ENCODE peak calls at places on chromosomes 3 and 15, in seven cellular contexts. W is GM12865, S is neural crest cell, M is fibroblast of lung, K is foreskin fibroblast, R is AG04450, I is left ventricle myocardium inferior. X is an unnamed sample.

GRCh38 chr3:119237299-119237698 is 3.4 kb downstream of the B4GALT4 start:
- DNase-seq in W (no peak), S (no peak), M (no peak), K (no peak), R (no peak), I (no peak), X (no peak)

GRCh38 chr3:45988804-45989203 is 6.8 kb downstream of the FYCO1 start:
- DNase-seq in W (no peak), S (no peak), M (peak), K (peak), R (no peak), I (no peak), X (no peak)

GRCh38 chr3:140391041-140391440 is 286.8 kb upstream of the TRIM42 start:
- DNase-seq in W (no peak), S (no peak), M (no peak), K (no peak), R (no peak), I (no peak), X (no peak)

GRCh38 chr15:79185199-79185598 is 94.6 kb upstream of the RASGRF1 start:
- DNase-seq in W (peak), S (peak), M (no peak), K (no peak), R (no peak), I (no peak), X (no peak)

GRCh38 chr3:153438275-153438674 is 276.2 kb downstream of the RAP2B start:
- DNase-seq in W (no peak), S (no peak), M (no peak), K (no peak), R (no peak), I (no peak), X (no peak)

GRCh38 chr3:175146258-175146657 is 287.1 kb downstream of the NAALADL2 start:
- DNase-seq in W (no peak), S (no peak), M (peak), K (peak), R (peak), I (no peak), X (no peak)

GRCh38 chr15:81859737-81860516 is 185.9 kb downstream of the MEX3B start:
- DNase-seq in W (no peak), S (no peak), M (no peak), K (no peak), R (no peak), I (no peak), X (no peak)

GRCh38 chr15:66839511-66840112 is 137.6 kb downstream of the SMAD6 start:
- DNase-seq in W (no peak), S (no peak), M (peak), K (no peak), R (no peak), I (no peak), X (no peak)

GRCh38 chr15:67779160-67780111 is 45.9 kb upstream of the SKOR1 start:
- DNase-seq in W (no peak), S (no peak), M (no peak), K (no peak), R (no peak), I (no peak), X (no peak)

GRCh38 chr3:69775751-69776150 is 36.5 kb downstream of the MITF start:
- DNase-seq in W (no peak), S (no peak), M (no peak), K (no peak), R (no peak), I (no peak), X (no peak)

GRCh38 chr3:36444909-36445308 is 64.6 kb downstream of the STAC start:
- DNase-seq in W (no peak), S (no peak), M (no peak), K (peak), R (no peak), I (no peak), X (no peak)

GRCh38 chr15:53539878-53540277 is 219.6 kb downstream of the WDR72 start:
- DNase-seq in W (no peak), S (no peak), M (no peak), K (no peak), R (no peak), I (no peak), X (no peak)

GRCh38 chr15:48627260-48627969 is 18.1 kb downstream of the FBN1 start:
- DNase-seq in W (no peak), S (no peak), M (peak), K (peak), R (no peak), I (no peak), X (no peak)

GRCh38 chr3:181880339-181880738 is 168.6 kb downstream of the SOX2 start:
- DNase-seq in W (no peak), S (peak), M (no peak), K (no peak), R (no peak), I (no peak), X (no peak)

GRCh38 chr3:78274475-78275065 is 1234.7 kb downstream of the ROBO2 start:
- DNase-seq in W (no peak), S (no peak), M (no peak), K (no peak), R (no peak), I (no peak), X (no peak)

GRCh38 chr15:71686221-71687050 is 123.9 kb upstream of the NR2E3 start:
- DNase-seq in W (no peak), S (no peak), M (no peak), K (no peak), R (no peak), I (no peak), X (no peak)

GRCh38 chr3:185733980-185734724 is 90.7 kb downstream of the IGF2BP2 start:
- DNase-seq in W (peak), S (peak), M (peak), K (peak), R (peak), I (no peak), X (peak)

GRCh38 chr3:14119651-14120050 is 5.0 kb downstream of the CHCHD4 start:
- DNase-seq in W (no peak), S (no peak), M (no peak), K (no peak), R (no peak), I (no peak), X (no peak)

GRCh38 chr3:30266536-30266935 is 339.9 kb upstream of the TGFBR2 start:
- DNase-seq in W (no peak), S (no peak), M (no peak), K (no peak), R (no peak), I (no peak), X (no peak)

GRCh38 chr15:86355798-86356197 is 276.1 kb downstream of the AGBL1 start:
- DNase-seq in W (no peak), S (no peak), M (no peak), K (no peak), R (no peak), I (no peak), X (no peak)

GRCh38 chr3:161333696-161334095 is 37.6 kb downstream of the SPTSSB start:
- DNase-seq in W (no peak), S (no peak), M (no peak), K (no peak), R (no peak), I (no peak), X (no peak)

GRCh38 chr3:185880600-185880999 is 55.8 kb upstream of the IGF2BP2 start:
- DNase-seq in W (no peak), S (no peak), M (no peak), K (peak), R (no peak), I (no peak), X (no peak)

GRCh38 chr3:113844622-113845222 is 6.1 kb downstream of the GRAMD1C start:
- DNase-seq in W (peak), S (no peak), M (peak), K (no peak), R (no peak), I (no peak), X (peak)

GRCh38 chr3:189547448-189547847 is 83.7 kb upstream of the TP63 start:
- DNase-seq in W (no peak), S (no peak), M (no peak), K (no peak), R (no peak), I (no peak), X (no peak)
- TF ChIP-seq CTCF in W (no peak), S (no peak), M (no peak), K (no peak), R (no peak), I (no peak), X (no peak)

GRCh38 chr3:129592362-129593150 is 13.9 kb downstream of the PLXND1 start:
- DNase-seq in W (no peak), S (peak), M (peak), K (no peak), R (no peak), I (peak), X (no peak)

GRCh38 chr3:129591932-129592331 is 14.5 kb downstream of the PLXND1 start:
- DNase-seq in W (no peak), S (no peak), M (no peak), K (no peak), R (no peak), I (no peak), X (no peak)

GRCh38 chr3:129594907-129595390 is 11.5 kb downstream of the PLXND1 start:
- DNase-seq in W (no peak), S (no peak), M (no peak), K (no peak), R (no peak), I (no peak), X (no peak)

GRCh38 chr3:129593595-129594339 is 12.7 kb downstream of the PLXND1 start:
- DNase-seq in W (no peak), S (no peak), M (peak), K (no peak), R (no peak), I (no peak), X (no peak)

GRCh38 chr3:129593230-129593594 is 13.3 kb downstream of the PLXND1 start:
- DNase-seq in W (no peak), S (no peak), M (no peak), K (no peak), R (no peak), I (no peak), X (no peak)
- TF ChIP-seq CTCF in W (peak), S (peak), M (no peak), K (no peak), R (no peak), I (no peak), X (no peak)

GRCh38 chr3:188362405-188362831 is 208.5 kb downstream of the LPP start:
- DNase-seq in W (no peak), S (no peak), M (peak), K (peak), R (no peak), I (no peak), X (no peak)
- TF ChIP-seq CTCF in W (no peak), S (no peak), M (no peak), K (no peak), R (no peak), I (no peak), X (no peak)

DNA sequence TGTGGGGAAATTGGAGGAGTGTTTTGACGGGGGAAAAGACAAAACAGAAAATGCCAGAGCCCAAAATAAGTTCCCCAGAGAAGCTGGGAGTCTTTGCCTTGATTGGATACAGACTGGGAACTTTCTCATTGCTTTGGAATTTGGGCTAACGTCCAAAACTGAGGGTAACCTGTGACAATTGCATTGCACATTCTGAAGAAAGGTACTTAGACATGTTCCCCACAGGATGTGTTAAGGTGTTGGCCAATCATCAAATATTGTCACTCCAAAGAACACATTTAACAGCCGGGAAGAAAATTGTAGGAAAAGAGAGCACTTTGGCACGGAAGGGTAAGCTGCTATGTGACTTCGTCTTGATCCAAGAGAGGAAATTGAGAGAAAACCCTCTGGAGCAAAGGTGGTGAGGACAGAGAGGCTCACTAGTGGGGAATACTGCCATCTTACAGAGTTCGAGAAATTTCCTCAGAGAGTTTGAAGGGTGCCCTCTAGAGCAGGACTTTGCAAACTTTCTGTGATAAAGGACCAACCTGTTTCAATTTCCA is 619.5 kb upstream of the TBL1XR1 start:
- DNase-seq in W (no peak), S (no peak), M (peak), K (peak), R (no peak), I (no peak), X (no peak)
- TF ChIP-seq CTCF in W (no peak), S (no peak), M (no peak), K (no peak), R (peak), I (peak), X (no peak)

GRCh38 chr3:64262574-64263114 is 37.4 kb upstream of the PRICKLE2 start:
- DNase-seq in W (no peak), S (no peak), M (no peak), K (no peak), R (no peak), I (no peak), X (no peak)
- TF ChIP-seq CTCF in W (no peak), S (no peak), M (no peak), K (no peak), R (no peak), I (no peak), X (no peak)

DNA sequence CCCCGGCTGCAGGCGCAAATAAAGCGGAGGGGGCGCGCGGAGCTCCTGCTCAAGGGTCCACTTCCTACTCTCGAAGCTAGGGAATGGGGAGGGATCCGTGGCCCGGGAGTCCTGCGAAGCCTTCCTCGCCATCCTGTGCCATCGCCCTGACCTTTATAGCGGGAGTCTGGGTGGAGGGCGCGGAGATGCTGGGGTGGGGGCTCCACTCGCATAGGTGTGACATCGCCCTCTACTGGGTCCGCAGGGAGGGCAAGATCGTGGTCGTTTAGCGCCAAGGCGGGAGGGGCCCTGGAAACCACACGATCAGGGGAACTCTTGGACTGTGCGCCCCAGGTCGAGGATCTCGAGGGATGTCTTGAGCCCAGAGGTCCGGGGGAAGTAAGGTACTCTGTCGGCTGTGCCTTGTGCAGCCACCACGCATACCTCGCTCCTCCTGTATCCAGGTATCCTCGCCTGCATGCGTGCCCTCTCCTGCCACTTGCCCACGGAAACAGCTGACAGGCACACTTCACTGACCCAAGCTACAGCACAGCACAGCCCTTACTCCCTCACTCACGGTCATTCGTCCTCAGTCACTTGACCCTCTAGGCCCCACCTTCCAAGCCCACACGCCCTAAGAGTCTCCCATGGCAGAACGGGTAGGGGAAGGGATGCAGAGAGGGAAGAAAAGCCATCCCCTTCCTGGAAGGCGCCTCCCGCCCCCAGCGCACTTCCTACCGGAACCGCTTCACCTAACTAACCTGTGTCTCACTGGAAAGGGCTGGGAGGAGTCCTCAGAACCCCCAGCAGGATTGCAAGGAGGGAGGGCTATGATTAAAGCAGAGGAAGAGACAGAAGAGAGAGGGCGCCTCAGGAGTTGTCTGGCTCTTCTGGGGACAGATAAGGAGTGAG is 22.7 kb downstream of the EPHB3 start:
- DNase-seq in W (no peak), S (no peak), M (no peak), K (no peak), R (no peak), I (peak), X (no peak)
- TF ChIP-seq CTCF in W (no peak), S (peak), M (peak), K (peak), R (peak), I (peak), X (peak)

DNA sequence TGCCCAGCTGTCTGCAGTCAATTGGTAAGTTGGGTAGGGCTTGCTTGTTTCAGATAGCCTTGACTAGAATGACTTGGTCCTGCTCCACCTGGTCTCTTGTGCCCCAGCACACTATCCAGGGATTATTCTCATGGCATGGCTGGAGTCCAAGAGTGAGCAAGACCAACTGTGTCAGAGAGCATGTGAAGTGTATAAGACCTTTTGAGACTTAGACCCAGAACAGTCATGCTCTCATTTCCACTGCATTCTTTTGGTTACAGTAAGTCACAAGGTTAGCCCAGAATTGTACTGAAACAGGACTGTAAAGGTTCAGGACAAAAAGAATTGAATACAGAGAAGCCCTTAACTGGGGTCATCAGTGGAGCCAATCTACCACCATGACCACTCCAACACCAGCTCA is 650.8 kb upstream of the ADAMTS9 start:
- DNase-seq in W (no peak), S (no peak), M (peak), K (peak), R (no peak), I (no peak), X (no peak)
- TF ChIP-seq CTCF in W (no peak), S (no peak), M (no peak), K (no peak), R (no peak), I (no peak), X (no peak)

DNA sequence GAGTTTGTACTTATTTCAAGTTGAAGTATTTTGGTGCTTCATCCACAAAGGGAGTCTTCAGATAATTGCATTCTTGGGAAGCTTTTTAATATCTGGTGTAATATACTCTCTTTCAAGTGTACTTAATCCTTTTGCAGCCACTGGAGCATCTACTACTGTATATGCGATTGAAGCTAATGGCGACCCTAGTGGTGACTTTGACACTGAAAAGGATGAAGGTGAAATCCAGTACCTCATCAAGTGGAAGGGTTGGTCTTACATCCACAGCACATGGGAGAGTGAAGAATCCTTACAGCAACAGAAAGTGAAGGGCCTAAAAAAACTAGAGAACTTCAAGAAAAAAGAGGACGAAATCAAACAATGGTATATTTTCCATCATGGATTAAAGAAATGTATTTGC is 42.6 kb downstream of the CHD2 start:
- DNase-seq in W (no peak), S (no peak), M (no peak), K (no peak), R (no peak), I (no peak), X (no peak)
- TF ChIP-seq CTCF in W (no peak), S (no peak), M (no peak), K (no peak), R (peak), I (no peak), X (no peak)

X was measured in GM13977.